ENCODE peak calls at places on chromosomes 12 and 14, in six cellular contexts. W is activated CD4-positive, alpha-beta T cell treated with anti-CD3 and anti-CD28 coated beads, Interleukin-2, amount 50 U/mL, for 1 hour; V is NCI-H345; Q is mucosa of gallbladder; L is lower leg skin; C is NCI-H1092 treated with DMSO at 0.1 percent for 48 hours. B is an unnamed sample.

GRCh38 chr12:24562761-24563392 is 386.0 kb downstream of the BCAT1 start:
- DNase-seq in W (no peak), V (peak), Q (no peak), L (peak), C (peak), B (peak)

GRCh38 chr12:47742253-47742825 is 16.3 kb downstream of the RAPGEF3 start:
- DNase-seq in W (peak), V (no peak), Q (no peak), L (peak), C (peak), B (peak)

GRCh38 chr14:100775351-100775830 is 48.7 kb downstream of the DLK1 start:
- DNase-seq in W (no peak), V (no peak), Q (no peak), L (no peak), C (no peak), B (peak)

GRCh38 chr12:21906919-21907642 is 34.1 kb downstream of the ABCC9 start:
- DNase-seq in W (no peak), V (no peak), Q (no peak), L (peak), C (no peak), B (peak)

GRCh38 chr12:77521458-77522115 is 309.1 kb upstream of the NAV3 start:
- DNase-seq in W (no peak), V (no peak), Q (no peak), L (no peak), C (no peak), B (peak)

GRCh38 chr12:125193798-125194562 is 128.7 kb downstream of the AACS start:
- DNase-seq in W (no peak), V (peak), Q (no peak), L (no peak), C (no peak), B (no peak)

GRCh38 chr12:22190-22529 is 44.4 kb upstream of the IQSEC3 start:
- DNase-seq in W (no peak), V (no peak), Q (no peak), L (no peak), C (no peak), B (no peak)

GRCh38 chr14:37559386-37559785 is 35.7 kb downstream of the FOXA1 start:
- DNase-seq in W (no peak), V (no peak), Q (no peak), L (no peak), C (no peak), B (no peak)

GRCh38 chr12:98894412-98895085 is 249.5 kb downstream of the APAF1 start:
- DNase-seq in W (no peak), V (peak), Q (no peak), L (no peak), C (peak), B (peak)

GRCh38 chr12:70227911-70228310 is 15.3 kb upstream of the CNOT2 start:
- DNase-seq in W (no peak), V (peak), Q (no peak), L (no peak), C (no peak), B (no peak)

GRCh38 chr12:104134882-104135281 is 3.1 kb downstream of the NFYB start:
- DNase-seq in W (no peak), V (no peak), Q (no peak), L (no peak), C (no peak), B (no peak)

GRCh38 chr12:48997719-48998496 is 1.3 kb downstream of the DDN start:
- DNase-seq in W (no peak), V (peak), Q (no peak), L (no peak), C (no peak), B (peak)

B was measured in GM03348.